ENCODE peak calls at places on chromosomes 2 and 18, in eight cellular contexts. E, L, T, Y, U, Z, N and I are unnamed samples.

GRCh38 chr2:184517402-184517801 is 80.9 kb upstream of the ZNF804A start:
- DNase-seq in U (no peak), L (no peak), E (no peak), N (no peak), Y (no peak), T (no peak), Z (no peak), I (no peak)

GRCh38 chr2:72895759-72896281 is 8.6 kb downstream of the SPR start:
- DNase-seq in T (no peak), E (no peak), L (no peak), Y (peak), Z (peak), U (no peak), N (no peak), I (no peak)

GRCh38 chr2:112692496-112692911 is 28.3 kb upstream of the NT5DC4 start:
- DNase-seq in N (peak), T (no peak), E (peak), L (peak), U (peak), Z (peak), Y (peak), I (peak)

GRCh38 chr18:79600141-79600540 is 79.5 kb upstream of the CTDP1 start:
- DNase-seq in E (no peak), U (no peak), T (no peak), Y (no peak), L (no peak), N (no peak), Z (no peak), I (no peak)

GRCh38 chr18:63237911-63238710 is 81.5 kb downstream of the BCL2 start:
- DNase-seq in Y (peak), T (no peak), L (no peak), Z (peak), E (peak), N (peak), U (peak), I (no peak)

GRCh38 chr18:12890964-12891363 is 6.9 kb upstream of the PTPN2 start:
- DNase-seq in Z (no peak), L (no peak), Y (no peak), T (no peak), U (no peak), E (no peak), N (no peak), I (no peak)

GRCh38 chr2:205722538-205722878 is 40.2 kb downstream of the NRP2 start:
- DNase-seq in E (no peak), U (no peak), N (no peak), T (no peak), L (no peak), Z (peak), Y (no peak), I (no peak)

GRCh38 chr2:136917281-136917680 is 151.9 kb downstream of the THSD7B start:
- DNase-seq in U (no peak), L (no peak), E (no peak), T (no peak), N (no peak), Y (no peak), Z (no peak), I (no peak)

GRCh38 chr2:207911856-207912255 is 113.5 kb downstream of the PLEKHM3 start:
- DNase-seq in E (no peak), N (no peak), Z (no peak), T (no peak), Y (no peak), L (no peak), U (no peak), I (no peak)

GRCh38 chr2:71008342-71008741 is 13.7 kb upstream of the TEX261 start:
- DNase-seq in L (no peak), Z (no peak), T (no peak), U (no peak), N (no peak), E (no peak), Y (no peak), I (no peak)

GRCh38 chr18:50193796-50194622 is 938 bp downstream of the MYO5B start:
- DNase-seq in U (peak), Z (no peak), L (no peak), E (peak), T (no peak), N (no peak), Y (no peak), I (no peak)